ENCODE peak calls at places on chromosomes 13 and 19, in nine cellular contexts. One of them, this sample, is unnamed.

GRCh38 chr19:39306075-39306474 is 9.9 kb downstream of the IFNL1 start:
- DNase-seq in lower leg skin: no peak
- DNase-seq in CD4-positive, CD25-positive, alpha-beta regulatory T cell: no peak
- DNase-seq in SK-N-SH: no peak
- DNase-seq in cerebellum: no peak
- DNase-seq in fibroblast of mammary gland: no peak
- DNase-seq in GM12892: no peak
- DNase-seq in fibroblast of pulmonary artery: no peak
- DNase-seq in cerebellar cortex: no peak
- DNase-seq in this sample: no peak

GRCh38 chr19:4993683-4994082 is 24.8 kb downstream of the KDM4B start:
- DNase-seq in fibroblast of pulmonary artery: no peak
- DNase-seq in SK-N-SH: no peak
- DNase-seq in cerebellum: no peak
- DNase-seq in CD4-positive, CD25-positive, alpha-beta regulatory T cell: no peak
- DNase-seq in lower leg skin: no peak
- DNase-seq in cerebellar cortex: no peak
- DNase-seq in fibroblast of mammary gland: no peak
- DNase-seq in GM12892: no peak
- DNase-seq in this sample: no peak

GRCh38 chr19:31253816-31254551 is 95.3 kb downstream of the TSHZ3 start:
- DNase-seq in fibroblast of mammary gland: no peak
- DNase-seq in GM12892: no peak
- DNase-seq in cerebellar cortex: peak; percentile 3
- DNase-seq in SK-N-SH: no peak
- DNase-seq in lower leg skin: no peak
- DNase-seq in CD4-positive, CD25-positive, alpha-beta regulatory T cell: no peak
- DNase-seq in fibroblast of pulmonary artery: peak; percentile 31
- DNase-seq in cerebellum: no peak
- DNase-seq in this sample: no peak

GRCh38 chr19:22783651-22784050 is 300 bp downstream of the ZNF99 start:
- DNase-seq in cerebellar cortex: no peak
- DNase-seq in fibroblast of mammary gland: no peak
- DNase-seq in SK-N-SH: no peak
- DNase-seq in CD4-positive, CD25-positive, alpha-beta regulatory T cell: no peak
- DNase-seq in lower leg skin: no peak
- DNase-seq in cerebellum: no peak
- DNase-seq in fibroblast of pulmonary artery: no peak
- DNase-seq in GM12892: no peak
- DNase-seq in this sample: no peak

GRCh38 chr19:57302020-57302465 is 18.2 kb upstream of the ZNF543 start:
- DNase-seq in CD4-positive, CD25-positive, alpha-beta regulatory T cell: no peak
- DNase-seq in fibroblast of mammary gland: peak; percentile 97
- DNase-seq in fibroblast of pulmonary artery: peak; percentile 97
- DNase-seq in cerebellar cortex: no peak
- DNase-seq in GM12892: no peak
- DNase-seq in lower leg skin: peak; percentile 65
- DNase-seq in cerebellum: no peak
- DNase-seq in SK-N-SH: no peak
- DNase-seq in this sample: no peak

GRCh38 chr19:4455742-4456565 is 1.6 kb downstream of the UBXN6 start:
- DNase-seq in SK-N-SH: peak; percentile 49
- DNase-seq in GM12892: peak; percentile 32
- DNase-seq in CD4-positive, CD25-positive, alpha-beta regulatory T cell: no peak
- DNase-seq in fibroblast of pulmonary artery: peak; percentile 78
- DNase-seq in fibroblast of mammary gland: peak; percentile 97
- DNase-seq in cerebellar cortex: peak; percentile 94
- DNase-seq in lower leg skin: no peak
- DNase-seq in cerebellum: peak; percentile 93
- DNase-seq in this sample: no peak

GRCh38 chr19:8367327-8368001 is 3.5 kb downstream of the ANGPTL4 start:
- DNase-seq in fibroblast of pulmonary artery: peak; percentile 99
- DNase-seq in cerebellar cortex: peak; percentile 34
- DNase-seq in CD4-positive, CD25-positive, alpha-beta regulatory T cell: no peak
- DNase-seq in fibroblast of mammary gland: peak; percentile 96
- DNase-seq in GM12892: no peak
- DNase-seq in cerebellum: peak; percentile 44
- DNase-seq in SK-N-SH: peak; percentile 95
- DNase-seq in lower leg skin: peak; percentile 75
- DNase-seq in this sample: no peak

GRCh38 chr13:102838982-102839381 is 6.8 kb upstream of the ERCC5 start:
- DNase-seq in SK-N-SH: no peak
- DNase-seq in fibroblast of mammary gland: no peak
- DNase-seq in fibroblast of pulmonary artery: peak; percentile 7
- DNase-seq in cerebellum: no peak
- DNase-seq in cerebellar cortex: no peak
- DNase-seq in CD4-positive, CD25-positive, alpha-beta regulatory T cell: no peak
- DNase-seq in lower leg skin: no peak
- DNase-seq in GM12892: no peak
- DNase-seq in this sample: no peak

GRCh38 chr19:10074153-10074552 is 12.0 kb upstream of the SHFL start:
- DNase-seq in GM12892: no peak
- DNase-seq in cerebellum: no peak
- DNase-seq in cerebellar cortex: peak; percentile 39
- DNase-seq in lower leg skin: no peak
- DNase-seq in fibroblast of mammary gland: peak; percentile 59
- DNase-seq in CD4-positive, CD25-positive, alpha-beta regulatory T cell: peak; percentile 28
- DNase-seq in fibroblast of pulmonary artery: peak; percentile 46
- DNase-seq in SK-N-SH: no peak
- DNase-seq in this sample: peak; percentile 43

GRCh38 chr19:10863107-10863700 is 8.1 kb upstream of the CARM1 start:
- DNase-seq in SK-N-SH: no peak
- DNase-seq in fibroblast of pulmonary artery: no peak
- DNase-seq in GM12892: no peak
- DNase-seq in lower leg skin: no peak
- DNase-seq in cerebellar cortex: no peak
- DNase-seq in cerebellum: no peak
- DNase-seq in fibroblast of mammary gland: peak; percentile 72
- DNase-seq in CD4-positive, CD25-positive, alpha-beta regulatory T cell: no peak
- DNase-seq in this sample: no peak

GRCh38 chr13:48562296-48563066 is 29.6 kb upstream of the RCBTB2 start:
- DNase-seq in lower leg skin: no peak
- DNase-seq in cerebellar cortex: no peak
- DNase-seq in SK-N-SH: no peak
- DNase-seq in fibroblast of pulmonary artery: no peak
- DNase-seq in cerebellum: no peak
- DNase-seq in fibroblast of mammary gland: no peak
- DNase-seq in CD4-positive, CD25-positive, alpha-beta regulatory T cell: peak; percentile 53
- DNase-seq in GM12892: peak; percentile 44
- DNase-seq in this sample: no peak

GRCh38 chr13:20369886-20370361 is 137.8 kb upstream of the GJB6 start:
- DNase-seq in cerebellum: no peak
- DNase-seq in fibroblast of pulmonary artery: no peak
- DNase-seq in fibroblast of mammary gland: no peak
- DNase-seq in lower leg skin: no peak
- DNase-seq in GM12892: no peak
- DNase-seq in CD4-positive, CD25-positive, alpha-beta regulatory T cell: no peak
- DNase-seq in SK-N-SH: no peak
- DNase-seq in cerebellar cortex: no peak
- DNase-seq in this sample: no peak

GRCh38 chr19:11587302-11587972 is 9.8 kb upstream of the ZNF627 start:
- DNase-seq in cerebellum: peak; percentile 86
- DNase-seq in fibroblast of mammary gland: peak; percentile 71
- DNase-seq in CD4-positive, CD25-positive, alpha-beta regulatory T cell: peak; percentile 62
- DNase-seq in GM12892: peak; percentile 64
- DNase-seq in cerebellar cortex: peak; percentile 79
- DNase-seq in fibroblast of pulmonary artery: peak; percentile 74
- DNase-seq in lower leg skin: peak; percentile 65
- DNase-seq in SK-N-SH: peak; percentile 85
- DNase-seq in this sample: peak; percentile 66

GRCh38 chr19:44647144-44647543 is 3.4 kb downstream of the PVR start:
- DNase-seq in cerebellum: no peak
- DNase-seq in CD4-positive, CD25-positive, alpha-beta regulatory T cell: no peak
- DNase-seq in lower leg skin: no peak
- DNase-seq in fibroblast of mammary gland: no peak
- DNase-seq in GM12892: no peak
- DNase-seq in SK-N-SH: no peak
- DNase-seq in fibroblast of pulmonary artery: no peak
- DNase-seq in cerebellar cortex: no peak
- DNase-seq in this sample: no peak

GRCh38 chr13:30564489-30564888 is 53.2 kb upstream of the USPL1 start:
- DNase-seq in SK-N-SH: no peak
- DNase-seq in CD4-positive, CD25-positive, alpha-beta regulatory T cell: no peak
- DNase-seq in cerebellum: no peak
- DNase-seq in lower leg skin: no peak
- DNase-seq in fibroblast of pulmonary artery: no peak
- DNase-seq in cerebellar cortex: no peak
- DNase-seq in GM12892: no peak
- DNase-seq in fibroblast of mammary gland: no peak
- DNase-seq in this sample: no peak

GRCh38 chr19:20787766-20788165 is 11.7 kb downstream of the ZNF66 start:
- DNase-seq in cerebellar cortex: no peak
- DNase-seq in cerebellum: no peak
- DNase-seq in GM12892: no peak
- DNase-seq in CD4-positive, CD25-positive, alpha-beta regulatory T cell: no peak
- DNase-seq in fibroblast of pulmonary artery: no peak
- DNase-seq in fibroblast of mammary gland: no peak
- DNase-seq in SK-N-SH: no peak
- DNase-seq in lower leg skin: no peak
- DNase-seq in this sample: no peak

GRCh38 chr19:56877069-56877715 is 36.7 kb upstream of the PEG3 start:
- DNase-seq in CD4-positive, CD25-positive, alpha-beta regulatory T cell: no peak
- DNase-seq in cerebellar cortex: no peak
- DNase-seq in lower leg skin: no peak
- DNase-seq in cerebellum: no peak
- DNase-seq in GM12892: no peak
- DNase-seq in fibroblast of pulmonary artery: no peak
- DNase-seq in fibroblast of mammary gland: no peak
- DNase-seq in SK-N-SH: no peak
- DNase-seq in this sample: no peak

GRCh38 chr13:113367771-113368170 is 3.8 kb upstream of the GRTP1 start:
- DNase-seq in lower leg skin: no peak
- DNase-seq in fibroblast of pulmonary artery: no peak
- DNase-seq in cerebellum: no peak
- DNase-seq in CD4-positive, CD25-positive, alpha-beta regulatory T cell: no peak
- DNase-seq in cerebellar cortex: no peak
- DNase-seq in SK-N-SH: no peak
- DNase-seq in fibroblast of mammary gland: no peak
- DNase-seq in GM12892: no peak
- DNase-seq in this sample: no peak

GRCh38 chr13:37134411-37135041 is 29.1 kb upstream of the CSNK1A1L start:
- DNase-seq in cerebellar cortex: no peak
- DNase-seq in fibroblast of pulmonary artery: peak; percentile 96
- DNase-seq in SK-N-SH: no peak
- DNase-seq in GM12892: no peak
- DNase-seq in fibroblast of mammary gland: peak; percentile 91
- DNase-seq in lower leg skin: no peak
- DNase-seq in CD4-positive, CD25-positive, alpha-beta regulatory T cell: no peak
- DNase-seq in cerebellum: no peak
- DNase-seq in this sample: no peak

GRCh38 chr13:76697277-76697676 is 188.9 kb downstream of the KCTD12 start:
- DNase-seq in cerebellum: no peak
- DNase-seq in cerebellar cortex: no peak
- DNase-seq in SK-N-SH: no peak
- DNase-seq in GM12892: no peak
- DNase-seq in fibroblast of mammary gland: no peak
- DNase-seq in CD4-positive, CD25-positive, alpha-beta regulatory T cell: no peak
- DNase-seq in lower leg skin: no peak
- DNase-seq in fibroblast of pulmonary artery: no peak
- DNase-seq in this sample: no peak

GRCh38 chr19:41175825-41176734 is 16.9 kb upstream of the CYP2S1 start:
- DNase-seq in fibroblast of mammary gland: peak; percentile 59
- DNase-seq in SK-N-SH: no peak
- DNase-seq in GM12892: no peak
- DNase-seq in lower leg skin: peak; percentile 73
- DNase-seq in cerebellum: no peak
- DNase-seq in cerebellar cortex: no peak
- DNase-seq in CD4-positive, CD25-positive, alpha-beta regulatory T cell: no peak
- DNase-seq in fibroblast of pulmonary artery: peak; percentile 63
- DNase-seq in this sample: peak; percentile 22

GRCh38 chr13:80577951-80578670 is 237.2 kb upstream of the SPRY2 start:
- DNase-seq in SK-N-SH: no peak
- DNase-seq in CD4-positive, CD25-positive, alpha-beta regulatory T cell: no peak
- DNase-seq in GM12892: no peak
- DNase-seq in fibroblast of pulmonary artery: no peak
- DNase-seq in cerebellum: no peak
- DNase-seq in fibroblast of mammary gland: peak; percentile 16
- DNase-seq in lower leg skin: no peak
- DNase-seq in cerebellar cortex: no peak
- DNase-seq in this sample: no peak